ENCODE peak calls at places on chromosomes 4 and X, in six cellular contexts. One of them, this sample, is unnamed.

GRCh38 chr4:27790911-27791310 is 930.3 kb downstream of the STIM2 start:
- DNase-seq in H1: no peak
- DNase-seq in HepG2: no peak
- DNase-seq in GM12878: no peak
- DNase-seq in K562: no peak
- DNase-seq in SK-N-SH: no peak
- DNase-seq in this sample: no peak

GRCh38 chrX:45142185-45142584 is 58.5 kb downstream of the DIPK2B start:
- DNase-seq in H1: no peak
- DNase-seq in GM12878: no peak
- DNase-seq in HepG2: no peak
- DNase-seq in K562: no peak
- DNase-seq in SK-N-SH: no peak
- DNase-seq in this sample: no peak

GRCh38 chr4:188328966-188329365 is 189.7 kb downstream of the TRIML1 start:
- DNase-seq in SK-N-SH: no peak
- DNase-seq in GM12878: no peak
- DNase-seq in K562: no peak
- DNase-seq in H1: no peak
- DNase-seq in HepG2: no peak
- DNase-seq in this sample: no peak

GRCh38 chr4:128571747-128572146 is 237.8 kb upstream of the JADE1 start:
- DNase-seq in H1: no peak
- DNase-seq in K562: no peak
- DNase-seq in HepG2: no peak
- DNase-seq in GM12878: no peak
- DNase-seq in SK-N-SH: no peak
- DNase-seq in this sample: no peak

GRCh38 chrX:47610506-47610905 is 9.2 kb downstream of the SYN1 start:
- DNase-seq in GM12878: no peak
- DNase-seq in H1: no peak
- DNase-seq in K562: no peak
- DNase-seq in HepG2: no peak
- DNase-seq in SK-N-SH: no peak
- DNase-seq in this sample: no peak

GRCh38 chrX:102833136-102833535 is 103.9 kb upstream of the RAB40AL start:
- DNase-seq in H1: no peak
- DNase-seq in HepG2: no peak
- DNase-seq in K562: no peak
- DNase-seq in SK-N-SH: no peak
- DNase-seq in GM12878: no peak
- DNase-seq in this sample: no peak

GRCh38 chr4:51960486-51960885 is 59.7 kb downstream of the LRRC66 start:
- DNase-seq in K562: no peak
- DNase-seq in GM12878: no peak
- DNase-seq in HepG2: no peak
- DNase-seq in SK-N-SH: no peak
- DNase-seq in H1: no peak
- DNase-seq in this sample: no peak

GRCh38 chrX:24920769-24921168 is 95.0 kb downstream of the ARX start:
- DNase-seq in SK-N-SH: no peak
- DNase-seq in K562: no peak
- DNase-seq in HepG2: no peak
- DNase-seq in H1: no peak
- DNase-seq in GM12878: no peak
- DNase-seq in this sample: no peak

GRCh38 chr4:172225457-172225856 is 412.3 kb downstream of the GALNTL6 start:
- DNase-seq in SK-N-SH: no peak
- DNase-seq in GM12878: no peak
- DNase-seq in K562: no peak
- DNase-seq in HepG2: no peak
- DNase-seq in H1: no peak
- DNase-seq in this sample: no peak

GRCh38 chr4:48801739-48802138 is 21.7 kb upstream of the FRYL start:
- DNase-seq in H1: no peak
- DNase-seq in HepG2: no peak
- DNase-seq in GM12878: no peak
- DNase-seq in SK-N-SH: no peak
- DNase-seq in K562: no peak
- DNase-seq in this sample: no peak

GRCh38 chrX:700936-701335 is 70.3 kb downstream of the SHOX start:
- DNase-seq in HepG2: no peak
- DNase-seq in H1: no peak
- DNase-seq in GM12878: no peak
- DNase-seq in K562: no peak
- DNase-seq in SK-N-SH: no peak
- DNase-seq in this sample: no peak

GRCh38 chr4:158775091-158775651 is 6.3 kb downstream of the FNIP2 start:
- DNase-seq in HepG2: no peak
- DNase-seq in H1: no peak
- DNase-seq in SK-N-SH: no peak
- DNase-seq in GM12878: no peak
- DNase-seq in K562: no peak
- DNase-seq in this sample: no peak

GRCh38 chr4:172758586-172759340 is 409.8 kb upstream of the GALNT7 start:
- DNase-seq in GM12878: no peak
- DNase-seq in SK-N-SH: no peak
- DNase-seq in HepG2: no peak
- DNase-seq in K562: no peak
- DNase-seq in H1: no peak
- DNase-seq in this sample: no peak

GRCh38 chrX:109872021-109872730 is 130.7 kb upstream of the TMEM164 start:
- DNase-seq in HepG2: peak; percentile 70
- DNase-seq in SK-N-SH: no peak
- DNase-seq in H1: no peak
- DNase-seq in GM12878: no peak
- DNase-seq in K562: no peak
- DNase-seq in this sample: no peak

GRCh38 chr4:26145212-26145611 is 175.6 kb upstream of the RBPJ start:
- DNase-seq in SK-N-SH: no peak
- DNase-seq in HepG2: peak; percentile 47
- DNase-seq in K562: no peak
- DNase-seq in GM12878: no peak
- DNase-seq in H1: no peak
- DNase-seq in this sample: no peak

GRCh38 chrX:30308263-30309138 is 689 bp downstream of the NR0B1 start:
- DNase-seq in GM12878: no peak
- DNase-seq in K562: no peak
- DNase-seq in SK-N-SH: peak; percentile 26
- DNase-seq in HepG2: no peak
- DNase-seq in H1: peak; percentile 52
- DNase-seq in this sample: peak; percentile 13

GRCh38 chr4:89641367-89641687 is 195.6 kb downstream of the SNCA start:
- DNase-seq in H1: no peak
- DNase-seq in GM12878: no peak
- DNase-seq in K562: no peak
- DNase-seq in HepG2: no peak
- DNase-seq in SK-N-SH: no peak
- DNase-seq in this sample: no peak

GRCh38 chrX:23952984-23953907 is 45.4 kb downstream of the CXorf58 start:
- DNase-seq in GM12878: peak; percentile 21
- DNase-seq in H1: no peak
- DNase-seq in K562: peak; percentile 73
- DNase-seq in HepG2: no peak
- DNase-seq in SK-N-SH: no peak
- DNase-seq in this sample: peak; percentile 66

GRCh38 chrX:151393514-151393913 is 3.5 kb upstream of the VMA21 start:
- DNase-seq in K562: no peak
- DNase-seq in SK-N-SH: no peak
- DNase-seq in H1: no peak
- DNase-seq in GM12878: no peak
- DNase-seq in HepG2: no peak
- DNase-seq in this sample: no peak

GRCh38 chrX:85136409-85136808 is 107.2 kb downstream of the SATL1 start:
- DNase-seq in SK-N-SH: no peak
- DNase-seq in GM12878: no peak
- DNase-seq in H1: no peak
- DNase-seq in HepG2: no peak
- DNase-seq in K562: no peak
- DNase-seq in this sample: no peak

GRCh38 chrX:37659047-37659446 is 26.5 kb upstream of the XK start:
- DNase-seq in K562: no peak
- DNase-seq in H1: no peak
- DNase-seq in SK-N-SH: no peak
- DNase-seq in HepG2: no peak
- DNase-seq in GM12878: no peak
- DNase-seq in this sample: no peak

GRCh38 chr4:77765720-77766119 is 53.4 kb downstream of the CNOT6L start:
- DNase-seq in H1: no peak
- DNase-seq in K562: no peak
- DNase-seq in HepG2: peak; percentile 13
- DNase-seq in SK-N-SH: no peak
- DNase-seq in GM12878: no peak
- DNase-seq in this sample: no peak

GRCh38 chr4:163350672-163351071 is 7.0 kb downstream of the NPY5R start:
- DNase-seq in H1: no peak
- DNase-seq in SK-N-SH: no peak
- DNase-seq in GM12878: no peak
- DNase-seq in HepG2: no peak
- DNase-seq in K562: no peak
- DNase-seq in this sample: no peak

GRCh38 chr4:8340721-8341680 is 71.4 kb downstream of the HTRA3 start:
- DNase-seq in SK-N-SH: no peak
- DNase-seq in K562: no peak
- DNase-seq in H1: no peak
- DNase-seq in HepG2: no peak
- DNase-seq in GM12878: no peak
- DNase-seq in this sample: no peak

GRCh38 chrX:79146552-79147390 is 2.3 kb downstream of the GPR174 start:
- DNase-seq in HepG2: no peak
- DNase-seq in SK-N-SH: no peak
- DNase-seq in K562: no peak
- DNase-seq in H1: no peak
- DNase-seq in GM12878: peak; percentile 45
- DNase-seq in this sample: no peak

DNA sequence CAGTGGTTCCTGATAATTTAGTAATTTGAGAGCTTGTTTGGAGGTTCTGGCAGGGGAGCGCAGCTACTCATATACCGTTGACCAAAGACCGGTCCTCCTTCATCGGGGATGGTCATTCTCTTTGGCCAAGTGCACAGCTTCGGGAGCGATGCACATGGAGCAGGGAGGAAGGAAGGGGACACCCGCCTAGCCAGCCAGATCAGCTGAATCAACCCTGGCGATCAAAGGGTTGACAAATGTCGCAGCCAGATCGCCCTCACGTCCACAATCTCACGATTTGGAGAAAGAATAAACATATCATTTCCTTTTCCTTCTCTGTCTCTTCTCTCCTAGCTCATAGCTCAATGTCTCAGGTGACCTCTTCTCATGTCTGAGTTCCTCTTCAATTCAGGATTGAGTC is 11.1 kb downstream of the NDNF start:
- DNase-seq in GM12878: no peak
- DNase-seq in H1: no peak
- DNase-seq in HepG2: no peak
- DNase-seq in SK-N-SH: no peak
- DNase-seq in K562: no peak
- DNase-seq in this sample: no peak
- H3K4me3 ChIP-seq in GM12878: no peak overlapping the region
- H3K4me3 ChIP-seq in H1: no peak overlapping the region
- H3K4me3 ChIP-seq in HepG2: no peak overlapping the region
- H3K4me3 ChIP-seq in SK-N-SH: no peak overlapping the region
- H3K4me3 ChIP-seq in K562: no peak overlapping the region
- H3K4me3 ChIP-seq in this sample: no peak overlapping the region

GRCh38 chr4:185562531-185562930 is 27.2 kb upstream of the PDLIM3 start:
- DNase-seq in K562: no peak
- DNase-seq in HepG2: no peak
- DNase-seq in GM12878: no peak
- DNase-seq in H1: no peak
- DNase-seq in SK-N-SH: no peak
- DNase-seq in this sample: no peak

GRCh38 chr4:185564355-185564754 is 29.0 kb upstream of the PDLIM3 start:
- DNase-seq in HepG2: no peak
- DNase-seq in H1: no peak
- DNase-seq in K562: no peak
- DNase-seq in GM12878: no peak
- DNase-seq in SK-N-SH: no peak
- DNase-seq in this sample: no peak

GRCh38 chr4:185560316-185560715 is 25.0 kb upstream of the PDLIM3 start:
- DNase-seq in H1: no peak
- DNase-seq in SK-N-SH: no peak
- DNase-seq in K562: no peak
- DNase-seq in GM12878: no peak
- DNase-seq in HepG2: no peak
- DNase-seq in this sample: no peak

GRCh38 chr4:185554243-185555126 is 19.2 kb upstream of the PDLIM3 start:
- DNase-seq in H1: no peak
- DNase-seq in HepG2: no peak
- DNase-seq in GM12878: no peak
- DNase-seq in SK-N-SH: no peak
- DNase-seq in K562: no peak
- DNase-seq in this sample: no peak

GRCh38 chr4:185559913-185560281 is 24.6 kb upstream of the PDLIM3 start:
- DNase-seq in H1: no peak
- DNase-seq in HepG2: peak; percentile 61
- DNase-seq in GM12878: no peak
- DNase-seq in SK-N-SH: no peak
- DNase-seq in K562: no peak
- DNase-seq in this sample: no peak
- TF ChIP-seq POLR2AphosphoS5 in H1: no peak
- TF ChIP-seq POLR2AphosphoS5 in HepG2: no peak
- TF ChIP-seq POLR2AphosphoS5 in GM12878: no peak
- TF ChIP-seq POLR2AphosphoS5 in SK-N-SH: no peak
- TF ChIP-seq POLR2AphosphoS5 in K562: no peak
- TF ChIP-seq POLR2AphosphoS5 in this sample: no peak

DNA sequence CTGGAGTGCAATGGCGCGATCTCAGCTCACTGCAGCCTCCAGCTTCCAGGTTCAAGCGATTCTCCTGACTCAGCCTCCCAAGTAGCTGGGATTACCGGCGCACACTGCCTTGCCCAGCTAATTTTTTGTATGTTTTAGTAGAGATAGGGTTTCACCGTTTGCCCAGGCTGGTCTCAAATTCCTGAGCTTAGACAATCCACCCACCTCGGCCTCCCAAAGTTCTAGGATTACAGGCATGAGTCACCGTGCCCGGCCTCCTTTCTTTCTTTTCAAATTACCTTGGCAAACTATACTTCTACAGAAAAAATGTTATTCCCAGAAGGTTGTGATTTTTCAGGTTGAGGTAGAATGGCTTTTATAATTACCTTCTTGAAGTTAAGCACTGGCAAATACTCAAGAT is 321.9 kb upstream of the PRPS2 start:
- DNase-seq in K562: no peak
- DNase-seq in GM12878: no peak
- DNase-seq in SK-N-SH: no peak
- DNase-seq in H1: no peak
- DNase-seq in HepG2: no peak
- DNase-seq in this sample: no peak
- TF ChIP-seq GABPA in K562: no peak
- TF ChIP-seq GABPA in GM12878: no peak
- TF ChIP-seq GABPA in SK-N-SH: no peak
- TF ChIP-seq GABPA in H1: no peak
- TF ChIP-seq GABPA in HepG2: no peak
- TF ChIP-seq GABPA in this sample: no peak

DNA sequence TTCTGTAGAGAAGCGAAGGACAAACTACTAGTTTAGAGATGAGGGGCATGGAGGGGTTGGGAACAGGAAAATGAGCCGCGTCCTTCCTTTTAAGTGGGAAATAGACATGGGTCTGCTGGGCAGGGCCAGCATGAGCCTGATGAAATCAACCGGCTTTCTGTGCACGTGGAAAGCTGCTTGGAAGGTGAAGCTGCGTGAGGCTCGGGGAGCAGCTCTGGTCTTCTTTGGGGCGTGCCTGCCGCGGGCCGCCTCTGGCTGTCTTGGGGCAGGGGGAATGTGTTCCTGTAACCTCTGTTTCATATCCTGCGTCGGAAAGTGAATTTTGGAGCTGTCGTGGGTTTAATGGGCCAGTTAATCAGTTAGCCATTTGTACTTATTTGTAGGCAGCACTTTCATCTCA is 70.7 kb upstream of the HGFAC start:
- DNase-seq in SK-N-SH: peak; percentile 31
- DNase-seq in K562: no peak
- DNase-seq in GM12878: no peak
- DNase-seq in HepG2: no peak
- DNase-seq in H1: no peak
- DNase-seq in this sample: no peak
- H3K4me3 ChIP-seq in SK-N-SH: no peak overlapping the region
- H3K4me3 ChIP-seq in K562: no peak overlapping the region
- H3K4me3 ChIP-seq in GM12878: no peak overlapping the region
- H3K4me3 ChIP-seq in HepG2: no peak overlapping the region
- H3K4me3 ChIP-seq in H1: no peak overlapping the region
- H3K4me3 ChIP-seq in this sample: no peak overlapping the region

This sample was measured in HL-60.